ENCODE peak calls at places on chromosome 9, in nine cellular contexts. One of them, this sample, is unnamed.

GRCh38 chr9:134436356-134436717 is 110.1 kb downstream of the RXRA start:
- DNase-seq in choroid plexus epithelial cell: no peak
- DNase-seq in mammary epithelial cell: no peak
- DNase-seq in endothelial cell: no peak
- DNase-seq in RWPE1: no peak
- DNase-seq in bronchial epithelial cell: no peak
- DNase-seq in omental fat pad: no peak
- DNase-seq in neural progenitor cell: no peak
- DNase-seq in lower lobe of right lung: no peak
- DNase-seq in this sample: no peak

GRCh38 chr9:130579738-130580463 is 524 bp downstream of the FUBP3 start:
- DNase-seq in mammary epithelial cell: peak
- DNase-seq in lower lobe of right lung: no peak
- DNase-seq in bronchial epithelial cell: no peak
- DNase-seq in neural progenitor cell: peak
- DNase-seq in endothelial cell: peak
- DNase-seq in RWPE1: peak
- DNase-seq in choroid plexus epithelial cell: peak
- DNase-seq in omental fat pad: no peak
- DNase-seq in this sample: no peak

GRCh38 chr9:127776195-127776918 is 2.1 kb downstream of the SH2D3C start:
- DNase-seq in bronchial epithelial cell: no peak
- DNase-seq in mammary epithelial cell: no peak
- DNase-seq in endothelial cell: peak
- DNase-seq in lower lobe of right lung: peak
- DNase-seq in omental fat pad: no peak
- DNase-seq in RWPE1: no peak
- DNase-seq in choroid plexus epithelial cell: no peak
- DNase-seq in neural progenitor cell: peak
- DNase-seq in this sample: no peak

GRCh38 chr9:7973123-7973522 is 173.5 kb upstream of the DMAC1 start:
- DNase-seq in bronchial epithelial cell: no peak
- DNase-seq in omental fat pad: no peak
- DNase-seq in lower lobe of right lung: no peak
- DNase-seq in choroid plexus epithelial cell: no peak
- DNase-seq in neural progenitor cell: no peak
- DNase-seq in RWPE1: no peak
- DNase-seq in endothelial cell: no peak
- DNase-seq in mammary epithelial cell: no peak
- DNase-seq in this sample: no peak

GRCh38 chr9:13705913-13706312 is 426.4 kb upstream of the MPDZ start:
- DNase-seq in choroid plexus epithelial cell: peak
- DNase-seq in omental fat pad: no peak
- DNase-seq in bronchial epithelial cell: no peak
- DNase-seq in lower lobe of right lung: no peak
- DNase-seq in endothelial cell: no peak
- DNase-seq in RWPE1: no peak
- DNase-seq in neural progenitor cell: peak
- DNase-seq in mammary epithelial cell: no peak
- DNase-seq in this sample: no peak

GRCh38 chr9:71909887-71910601 is 949 bp downstream of the ABHD17B start:
- DNase-seq in omental fat pad: peak
- DNase-seq in mammary epithelial cell: peak
- DNase-seq in RWPE1: peak
- DNase-seq in neural progenitor cell: peak
- DNase-seq in lower lobe of right lung: peak
- DNase-seq in endothelial cell: peak
- DNase-seq in choroid plexus epithelial cell: peak
- DNase-seq in bronchial epithelial cell: no peak
- DNase-seq in this sample: no peak

GRCh38 chr9:35820076-35820475 is 5.2 kb upstream of the HINT2 start:
- DNase-seq in RWPE1: no peak
- DNase-seq in neural progenitor cell: no peak
- DNase-seq in mammary epithelial cell: peak
- DNase-seq in endothelial cell: no peak
- DNase-seq in bronchial epithelial cell: peak
- DNase-seq in omental fat pad: no peak
- DNase-seq in lower lobe of right lung: no peak
- DNase-seq in choroid plexus epithelial cell: peak
- DNase-seq in this sample: no peak

GRCh38 chr9:79684711-79685575 is 113.2 kb downstream of the TLE4 start:
- DNase-seq in lower lobe of right lung: no peak
- DNase-seq in neural progenitor cell: no peak
- DNase-seq in omental fat pad: no peak
- DNase-seq in RWPE1: peak
- DNase-seq in choroid plexus epithelial cell: peak
- DNase-seq in mammary epithelial cell: peak
- DNase-seq in bronchial epithelial cell: peak
- DNase-seq in endothelial cell: no peak
- DNase-seq in this sample: no peak

GRCh38 chr9:124452326-124452725 is 2.1 kb downstream of the ADGRD2 start:
- DNase-seq in RWPE1: peak
- DNase-seq in endothelial cell: no peak
- DNase-seq in mammary epithelial cell: no peak
- DNase-seq in bronchial epithelial cell: no peak
- DNase-seq in choroid plexus epithelial cell: no peak
- DNase-seq in omental fat pad: no peak
- DNase-seq in neural progenitor cell: no peak
- DNase-seq in lower lobe of right lung: no peak
- DNase-seq in this sample: peak

GRCh38 chr9:79764377-79764776 is 192.6 kb downstream of the TLE4 start:
- DNase-seq in lower lobe of right lung: no peak
- DNase-seq in neural progenitor cell: no peak
- DNase-seq in bronchial epithelial cell: peak
- DNase-seq in RWPE1: peak
- DNase-seq in choroid plexus epithelial cell: peak
- DNase-seq in mammary epithelial cell: peak
- DNase-seq in endothelial cell: no peak
- DNase-seq in omental fat pad: no peak
- DNase-seq in this sample: no peak

GRCh38 chr9:89732295-89732951 is 127.6 kb downstream of the GADD45G start:
- DNase-seq in RWPE1: peak
- DNase-seq in choroid plexus epithelial cell: peak
- DNase-seq in neural progenitor cell: no peak
- DNase-seq in lower lobe of right lung: no peak
- DNase-seq in mammary epithelial cell: no peak
- DNase-seq in endothelial cell: no peak
- DNase-seq in omental fat pad: no peak
- DNase-seq in bronchial epithelial cell: peak
- DNase-seq in this sample: no peak

GRCh38 chr9:107693620-107694326 is 204.2 kb upstream of the KLF4 start:
- DNase-seq in mammary epithelial cell: peak
- DNase-seq in choroid plexus epithelial cell: peak
- DNase-seq in endothelial cell: no peak
- DNase-seq in neural progenitor cell: no peak
- DNase-seq in bronchial epithelial cell: peak
- DNase-seq in lower lobe of right lung: no peak
- DNase-seq in omental fat pad: no peak
- DNase-seq in RWPE1: no peak
- DNase-seq in this sample: no peak

GRCh38 chr9:81566074-81566698 is 123.2 kb downstream of the TLE1 start:
- DNase-seq in omental fat pad: no peak
- DNase-seq in RWPE1: no peak
- DNase-seq in neural progenitor cell: no peak
- DNase-seq in bronchial epithelial cell: no peak
- DNase-seq in lower lobe of right lung: no peak
- DNase-seq in mammary epithelial cell: no peak
- DNase-seq in choroid plexus epithelial cell: no peak
- DNase-seq in endothelial cell: no peak
- DNase-seq in this sample: no peak

GRCh38 chr9:97900103-97900737 is 22.1 kb downstream of the TRMO start:
- DNase-seq in RWPE1: no peak
- DNase-seq in endothelial cell: no peak
- DNase-seq in mammary epithelial cell: no peak
- DNase-seq in omental fat pad: no peak
- DNase-seq in bronchial epithelial cell: no peak
- DNase-seq in choroid plexus epithelial cell: peak
- DNase-seq in lower lobe of right lung: no peak
- DNase-seq in neural progenitor cell: no peak
- DNase-seq in this sample: no peak

GRCh38 chr9:97891736-97892135 is 30.6 kb downstream of the TRMO start:
- DNase-seq in lower lobe of right lung: no peak
- DNase-seq in neural progenitor cell: no peak
- DNase-seq in choroid plexus epithelial cell: no peak
- DNase-seq in omental fat pad: no peak
- DNase-seq in endothelial cell: no peak
- DNase-seq in bronchial epithelial cell: no peak
- DNase-seq in mammary epithelial cell: no peak
- DNase-seq in RWPE1: no peak
- DNase-seq in this sample: no peak

GRCh38 chr9:97900738-97901565 is 21.3 kb downstream of the TRMO start:
- DNase-seq in omental fat pad: no peak
- DNase-seq in endothelial cell: peak
- DNase-seq in choroid plexus epithelial cell: peak
- DNase-seq in lower lobe of right lung: no peak
- DNase-seq in mammary epithelial cell: peak
- DNase-seq in bronchial epithelial cell: peak
- DNase-seq in RWPE1: peak
- DNase-seq in neural progenitor cell: peak
- DNase-seq in this sample: no peak

GRCh38 chr9:97889941-97890557 is 32.3 kb downstream of the TRMO start:
- DNase-seq in RWPE1: peak
- DNase-seq in endothelial cell: peak
- DNase-seq in bronchial epithelial cell: no peak
- DNase-seq in lower lobe of right lung: peak
- DNase-seq in choroid plexus epithelial cell: peak
- DNase-seq in omental fat pad: peak
- DNase-seq in mammary epithelial cell: no peak
- DNase-seq in neural progenitor cell: peak
- DNase-seq in this sample: no peak

GRCh38 chr9:97895695-97896332 is 26.5 kb downstream of the TRMO start:
- DNase-seq in RWPE1: peak
- DNase-seq in lower lobe of right lung: no peak
- DNase-seq in bronchial epithelial cell: peak
- DNase-seq in neural progenitor cell: peak
- DNase-seq in choroid plexus epithelial cell: peak
- DNase-seq in omental fat pad: no peak
- DNase-seq in mammary epithelial cell: peak
- DNase-seq in endothelial cell: peak
- DNase-seq in this sample: no peak
- TF ChIP-seq CTCF in RWPE1: no peak
- TF ChIP-seq CTCF in lower lobe of right lung: no peak
- TF ChIP-seq CTCF in bronchial epithelial cell: peak
- TF ChIP-seq CTCF in neural progenitor cell: peak
- TF ChIP-seq CTCF in choroid plexus epithelial cell: peak
- TF ChIP-seq CTCF in omental fat pad: no peak
- TF ChIP-seq CTCF in mammary epithelial cell: peak
- TF ChIP-seq CTCF in endothelial cell: peak
- TF ChIP-seq CTCF in this sample: no peak

GRCh38 chr9:14893280-14893679 is 16.9 kb downstream of the FREM1 start:
- DNase-seq in choroid plexus epithelial cell: no peak
- DNase-seq in RWPE1: no peak
- DNase-seq in mammary epithelial cell: no peak
- DNase-seq in omental fat pad: no peak
- DNase-seq in lower lobe of right lung: no peak
- DNase-seq in neural progenitor cell: no peak
- DNase-seq in endothelial cell: no peak
- DNase-seq in bronchial epithelial cell: no peak
- DNase-seq in this sample: no peak

GRCh38 chr9:14887149-14887548 is 23.1 kb downstream of the FREM1 start:
- DNase-seq in lower lobe of right lung: no peak
- DNase-seq in neural progenitor cell: no peak
- DNase-seq in endothelial cell: no peak
- DNase-seq in bronchial epithelial cell: no peak
- DNase-seq in choroid plexus epithelial cell: no peak
- DNase-seq in RWPE1: no peak
- DNase-seq in omental fat pad: no peak
- DNase-seq in mammary epithelial cell: no peak
- DNase-seq in this sample: no peak

GRCh38 chr9:14888272-14888671 is 22.0 kb downstream of the FREM1 start:
- DNase-seq in omental fat pad: no peak
- DNase-seq in lower lobe of right lung: no peak
- DNase-seq in RWPE1: no peak
- DNase-seq in neural progenitor cell: no peak
- DNase-seq in bronchial epithelial cell: no peak
- DNase-seq in choroid plexus epithelial cell: no peak
- DNase-seq in mammary epithelial cell: no peak
- DNase-seq in endothelial cell: no peak
- DNase-seq in this sample: no peak

GRCh38 chr9:14891332-14891731 is 18.9 kb downstream of the FREM1 start:
- DNase-seq in lower lobe of right lung: no peak
- DNase-seq in omental fat pad: no peak
- DNase-seq in RWPE1: no peak
- DNase-seq in choroid plexus epithelial cell: no peak
- DNase-seq in endothelial cell: no peak
- DNase-seq in mammary epithelial cell: no peak
- DNase-seq in bronchial epithelial cell: no peak
- DNase-seq in neural progenitor cell: no peak
- DNase-seq in this sample: no peak

GRCh38 chr9:14888857-14889256 is 21.4 kb downstream of the FREM1 start:
- DNase-seq in neural progenitor cell: no peak
- DNase-seq in choroid plexus epithelial cell: no peak
- DNase-seq in bronchial epithelial cell: no peak
- DNase-seq in endothelial cell: no peak
- DNase-seq in lower lobe of right lung: no peak
- DNase-seq in RWPE1: no peak
- DNase-seq in omental fat pad: no peak
- DNase-seq in mammary epithelial cell: no peak
- DNase-seq in this sample: no peak
- TF ChIP-seq CTCF in neural progenitor cell: no peak
- TF ChIP-seq CTCF in choroid plexus epithelial cell: no peak
- TF ChIP-seq CTCF in bronchial epithelial cell: no peak
- TF ChIP-seq CTCF in endothelial cell: no peak
- TF ChIP-seq CTCF in lower lobe of right lung: no peak
- TF ChIP-seq CTCF in RWPE1: no peak
- TF ChIP-seq CTCF in omental fat pad: no peak
- TF ChIP-seq CTCF in mammary epithelial cell: no peak
- TF ChIP-seq CTCF in this sample: peak

DNA sequence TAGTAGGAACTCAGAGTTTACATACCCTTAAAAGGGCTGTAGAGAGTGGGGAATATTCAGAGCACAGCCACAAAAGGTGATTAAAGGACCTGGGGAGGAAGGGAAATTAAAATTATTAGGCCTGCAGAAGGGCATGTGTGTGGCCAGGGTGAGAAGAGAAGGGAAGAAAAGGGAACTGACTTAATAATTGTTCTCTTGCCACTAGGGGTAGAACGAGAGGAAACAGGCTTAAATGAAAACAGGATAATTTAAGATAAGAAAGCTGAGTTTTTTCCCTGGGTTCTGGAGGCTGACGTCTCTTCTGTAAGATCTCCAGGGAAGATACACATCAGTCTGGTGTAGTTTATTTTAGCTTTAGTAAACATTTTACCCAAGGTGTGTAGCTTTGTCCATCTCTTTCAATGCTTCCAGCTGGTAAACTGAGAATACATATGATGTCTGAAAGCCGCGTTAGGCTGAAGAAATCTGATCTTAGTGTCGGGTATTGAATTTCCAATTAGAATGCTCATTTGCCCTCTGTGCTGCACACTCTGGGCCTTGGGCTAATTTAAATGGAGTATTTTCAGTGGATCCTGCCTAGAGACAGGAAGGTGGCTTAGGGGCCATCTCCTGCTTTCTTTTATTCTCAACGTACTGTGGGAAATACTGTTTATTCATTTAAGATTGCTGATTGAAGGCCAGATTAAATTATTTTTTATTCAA is 416.8 kb downstream of the TMEM38B start:
- DNase-seq in bronchial epithelial cell: no peak
- DNase-seq in choroid plexus epithelial cell: no peak
- DNase-seq in mammary epithelial cell: no peak
- DNase-seq in endothelial cell: no peak
- DNase-seq in RWPE1: no peak
- DNase-seq in omental fat pad: no peak
- DNase-seq in neural progenitor cell: peak
- DNase-seq in lower lobe of right lung: no peak
- DNase-seq in this sample: no peak
- TF ChIP-seq CTCF in bronchial epithelial cell: no peak
- TF ChIP-seq CTCF in choroid plexus epithelial cell: no peak
- TF ChIP-seq CTCF in mammary epithelial cell: no peak
- TF ChIP-seq CTCF in endothelial cell: no peak
- TF ChIP-seq CTCF in RWPE1: no peak
- TF ChIP-seq CTCF in omental fat pad: no peak
- TF ChIP-seq CTCF in neural progenitor cell: peak
- TF ChIP-seq CTCF in lower lobe of right lung: no peak
- TF ChIP-seq CTCF in this sample: peak

GRCh38 chr9:76877961-76878360 is 28.0 kb downstream of the PRUNE2 start:
- DNase-seq in RWPE1: no peak
- DNase-seq in mammary epithelial cell: no peak
- DNase-seq in choroid plexus epithelial cell: no peak
- DNase-seq in neural progenitor cell: no peak
- DNase-seq in lower lobe of right lung: no peak
- DNase-seq in omental fat pad: no peak
- DNase-seq in endothelial cell: no peak
- DNase-seq in bronchial epithelial cell: no peak
- DNase-seq in this sample: no peak
- TF ChIP-seq CTCF in RWPE1: no peak
- TF ChIP-seq CTCF in mammary epithelial cell: no peak
- TF ChIP-seq CTCF in choroid plexus epithelial cell: no peak
- TF ChIP-seq CTCF in neural progenitor cell: no peak
- TF ChIP-seq CTCF in lower lobe of right lung: no peak
- TF ChIP-seq CTCF in omental fat pad: no peak
- TF ChIP-seq CTCF in endothelial cell: no peak
- TF ChIP-seq CTCF in bronchial epithelial cell: no peak
- TF ChIP-seq CTCF in this sample: no peak